ENCODE peak calls at places on chromosomes 12 and 14, in ten cellular contexts. One of them, this sample, is unnamed.

GRCh38 chr12:23753627-23754358 is 195.7 kb downstream of the SOX5 start:
- DNase-seq in A549: no peak
- DNase-seq in HepG2: no peak
- DNase-seq in ovary: no peak
- DNase-seq in breast epithelium: no peak
- DNase-seq in erythroblast: no peak
- DNase-seq in K562: no peak
- DNase-seq in stomach: no peak
- DNase-seq in adrenal gland: no peak
- DNase-seq in right lobe of liver: no peak
- DNase-seq in this sample: no peak

GRCh38 chr12:108614639-108615038 is 16.8 kb upstream of the TMEM119 start:
- DNase-seq in A549: no peak
- DNase-seq in HepG2: no peak
- DNase-seq in ovary: no peak
- DNase-seq in breast epithelium: no peak
- DNase-seq in erythroblast: no peak
- DNase-seq in K562: no peak
- DNase-seq in stomach: no peak
- DNase-seq in adrenal gland: no peak
- DNase-seq in right lobe of liver: no peak
- DNase-seq in this sample: no peak

GRCh38 chr12:104359216-104359615 is 55.7 kb downstream of the EID3 start:
- DNase-seq in A549: peak; percentile 37
- DNase-seq in HepG2: no peak
- DNase-seq in ovary: no peak
- DNase-seq in breast epithelium: no peak
- DNase-seq in erythroblast: no peak
- DNase-seq in K562: no peak
- DNase-seq in stomach: no peak
- DNase-seq in adrenal gland: no peak
- DNase-seq in right lobe of liver: no peak
- DNase-seq in this sample: no peak

GRCh38 chr14:92121207-92121669 is 268 bp downstream of the NDUFB1 start:
- DNase-seq in A549: peak; percentile 31
- DNase-seq in HepG2: peak; percentile 4
- DNase-seq in ovary: peak; percentile 45
- DNase-seq in breast epithelium: no peak
- DNase-seq in erythroblast: peak; percentile 60
- DNase-seq in K562: no peak
- DNase-seq in stomach: peak; percentile 39
- DNase-seq in adrenal gland: peak; percentile 54
- DNase-seq in right lobe of liver: peak; percentile 72
- DNase-seq in this sample: peak; percentile 40

GRCh38 chr14:55353686-55354467 is 57.8 kb downstream of the ATG14 start:
- DNase-seq in A549: no peak
- DNase-seq in HepG2: no peak
- DNase-seq in ovary: no peak
- DNase-seq in breast epithelium: no peak
- DNase-seq in erythroblast: no peak
- DNase-seq in K562: no peak
- DNase-seq in stomach: no peak
- DNase-seq in adrenal gland: no peak
- DNase-seq in right lobe of liver: no peak
- DNase-seq in this sample: no peak

GRCh38 chr12:41882144-41882805 is 262.4 kb downstream of the GXYLT1 start:
- DNase-seq in A549: no peak
- DNase-seq in HepG2: no peak
- DNase-seq in ovary: no peak
- DNase-seq in breast epithelium: no peak
- DNase-seq in erythroblast: no peak
- DNase-seq in K562: no peak
- DNase-seq in stomach: no peak
- DNase-seq in adrenal gland: no peak
- DNase-seq in right lobe of liver: no peak
- DNase-seq in this sample: no peak

GRCh38 chr12:63919758-63920157 is 75.3 kb downstream of the SRGAP1 start:
- DNase-seq in A549: no peak
- DNase-seq in HepG2: no peak
- DNase-seq in ovary: no peak
- DNase-seq in breast epithelium: no peak
- DNase-seq in erythroblast: no peak
- DNase-seq in K562: no peak
- DNase-seq in stomach: no peak
- DNase-seq in adrenal gland: no peak
- DNase-seq in right lobe of liver: no peak
- DNase-seq in this sample: no peak

GRCh38 chr12:98453070-98453469 is 62.3 kb upstream of the TMPO start:
- DNase-seq in A549: no peak
- DNase-seq in HepG2: no peak
- DNase-seq in ovary: no peak
- DNase-seq in breast epithelium: no peak
- DNase-seq in erythroblast: no peak
- DNase-seq in K562: no peak
- DNase-seq in stomach: no peak
- DNase-seq in adrenal gland: no peak
- DNase-seq in right lobe of liver: no peak
- DNase-seq in this sample: no peak

GRCh38 chr14:49868720-49869114 is 16.1 kb upstream of the NEMF start:
- DNase-seq in A549: no peak
- DNase-seq in HepG2: no peak
- DNase-seq in ovary: no peak
- DNase-seq in breast epithelium: no peak
- DNase-seq in erythroblast: no peak
- DNase-seq in K562: no peak
- DNase-seq in stomach: no peak
- DNase-seq in adrenal gland: no peak
- DNase-seq in right lobe of liver: no peak
- DNase-seq in this sample: no peak

GRCh38 chr14:49865431-49865859 is 12.9 kb upstream of the NEMF start:
- DNase-seq in A549: peak; percentile 75
- DNase-seq in HepG2: peak; percentile 48
- DNase-seq in ovary: peak; percentile 78
- DNase-seq in breast epithelium: peak; percentile 71
- DNase-seq in erythroblast: peak; percentile 78
- DNase-seq in K562: peak; percentile 13
- DNase-seq in stomach: peak; percentile 86
- DNase-seq in adrenal gland: peak; percentile 71
- DNase-seq in right lobe of liver: peak; percentile 78
- DNase-seq in this sample: no peak

GRCh38 chr14:49863483-49864262 is 11.1 kb upstream of the NEMF start:
- DNase-seq in A549: no peak
- DNase-seq in HepG2: no peak
- DNase-seq in ovary: peak; percentile 38
- DNase-seq in breast epithelium: no peak
- DNase-seq in erythroblast: peak; percentile 84
- DNase-seq in K562: peak; percentile 49
- DNase-seq in stomach: no peak
- DNase-seq in adrenal gland: peak; percentile 31
- DNase-seq in right lobe of liver: no peak
- DNase-seq in this sample: no peak

GRCh38 chr14:49870908-49871307 is 18.3 kb upstream of the NEMF start:
- DNase-seq in A549: no peak
- DNase-seq in HepG2: no peak
- DNase-seq in ovary: no peak
- DNase-seq in breast epithelium: no peak
- DNase-seq in erythroblast: no peak
- DNase-seq in K562: no peak
- DNase-seq in stomach: no peak
- DNase-seq in adrenal gland: no peak
- DNase-seq in right lobe of liver: no peak
- DNase-seq in this sample: no peak

DNA sequence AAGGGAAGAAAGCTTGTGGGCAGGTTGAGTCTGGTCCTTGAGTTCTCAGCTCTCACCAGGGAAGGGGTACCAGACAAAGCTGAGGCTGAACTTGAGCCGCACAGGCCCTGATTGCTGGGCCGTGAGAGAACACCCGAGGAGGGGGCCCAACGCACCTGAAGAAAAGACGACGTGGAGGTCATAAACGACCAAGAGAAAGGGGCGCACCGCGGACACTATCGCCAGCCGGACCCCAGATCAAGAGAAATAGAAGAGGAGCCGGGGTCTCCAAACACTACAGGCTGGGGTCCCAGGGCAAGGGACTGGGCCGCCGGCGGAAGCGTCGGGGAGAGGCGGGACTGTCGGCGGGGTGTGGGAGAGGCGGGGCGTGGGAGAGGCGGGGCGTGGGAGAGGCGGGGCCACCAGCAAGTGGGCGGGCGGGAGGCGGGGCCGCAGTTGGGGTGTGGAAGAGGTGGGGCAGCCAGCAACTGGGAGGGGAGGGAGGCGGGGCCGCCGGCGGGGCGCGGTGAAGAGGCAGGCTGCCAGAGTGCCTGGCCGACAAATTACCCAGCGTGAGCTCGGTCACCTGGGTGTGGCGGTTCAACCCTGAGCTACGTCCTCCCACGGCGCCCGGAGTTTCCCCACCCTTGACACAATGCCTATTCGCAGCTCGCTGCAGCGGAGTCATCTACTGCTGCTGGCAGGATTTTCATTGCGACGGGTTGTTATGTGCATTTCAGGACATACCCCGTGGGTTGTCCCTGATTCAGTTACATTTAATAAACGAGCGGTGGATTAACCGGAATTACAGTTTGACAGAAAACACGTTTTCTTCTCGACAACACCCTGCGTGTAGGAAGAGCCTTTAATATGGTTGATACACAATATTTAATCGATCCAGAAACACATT is 15.5 kb upstream of the NEMF start:
- DNase-seq in A549: peak; percentile 98
- DNase-seq in HepG2: peak; percentile 82
- DNase-seq in ovary: peak; percentile 96
- DNase-seq in breast epithelium: peak; percentile 93
- DNase-seq in erythroblast: peak; percentile 98
- DNase-seq in K562: peak; percentile 90
- DNase-seq in stomach: peak; percentile 98
- DNase-seq in adrenal gland: peak; percentile 97
- DNase-seq in right lobe of liver: peak; percentile 99
- DNase-seq in this sample: peak; percentile 47
- TF ChIP-seq POLR2A in A549: peak; percentile 67
- TF ChIP-seq POLR2A in HepG2: peak; percentile 55
- TF ChIP-seq POLR2A in ovary: peak; percentile 68
- TF ChIP-seq POLR2A in breast epithelium: peak; percentile 65
- TF ChIP-seq POLR2A in erythroblast: peak; percentile 71
- TF ChIP-seq POLR2A in K562: peak; percentile 70
- TF ChIP-seq POLR2A in stomach: no peak
- TF ChIP-seq POLR2A in adrenal gland: peak; percentile 61
- TF ChIP-seq POLR2A in right lobe of liver: peak; percentile 93
- TF ChIP-seq POLR2A in this sample: no peak

GRCh38 chr14:95784137-95784536 is 70.2 kb upstream of the TCL1A start:
- DNase-seq in A549: no peak
- DNase-seq in HepG2: peak; percentile 16
- DNase-seq in ovary: no peak
- DNase-seq in breast epithelium: no peak
- DNase-seq in erythroblast: peak; percentile 12
- DNase-seq in K562: no peak
- DNase-seq in stomach: no peak
- DNase-seq in adrenal gland: peak; percentile 30
- DNase-seq in right lobe of liver: no peak
- DNase-seq in this sample: peak; percentile 19

GRCh38 chr14:95787941-95788340 is 74.0 kb upstream of the TCL1A start:
- DNase-seq in A549: no peak
- DNase-seq in HepG2: no peak
- DNase-seq in ovary: no peak
- DNase-seq in breast epithelium: no peak
- DNase-seq in erythroblast: no peak
- DNase-seq in K562: no peak
- DNase-seq in stomach: no peak
- DNase-seq in adrenal gland: no peak
- DNase-seq in right lobe of liver: no peak
- DNase-seq in this sample: no peak

DNA sequence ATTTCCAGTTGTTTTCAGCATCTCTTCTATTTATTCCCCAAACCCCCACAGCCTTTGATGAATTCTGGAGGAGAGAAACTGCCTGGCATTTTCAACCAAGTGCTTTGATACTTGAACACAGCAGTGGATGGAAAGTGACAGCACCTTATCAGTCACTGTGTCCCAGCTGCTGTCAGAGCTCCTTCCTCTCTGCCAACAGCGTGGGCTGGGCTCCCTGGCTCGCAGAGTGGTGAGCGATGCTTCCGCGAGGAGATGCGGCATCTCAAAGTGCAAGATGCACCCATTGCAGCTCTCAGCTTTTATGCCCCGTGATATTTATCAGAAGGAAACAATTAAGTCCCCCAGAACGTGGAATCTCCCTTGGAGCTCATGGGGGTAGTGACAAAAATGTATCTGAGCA is 72.6 kb upstream of the TCL1A start:
- DNase-seq in A549: no peak
- DNase-seq in HepG2: no peak
- DNase-seq in ovary: no peak
- DNase-seq in breast epithelium: no peak
- DNase-seq in erythroblast: no peak
- DNase-seq in K562: no peak
- DNase-seq in stomach: no peak
- DNase-seq in adrenal gland: no peak
- DNase-seq in right lobe of liver: no peak
- DNase-seq in this sample: no peak
- TF ChIP-seq POLR2A in A549: no peak
- TF ChIP-seq POLR2A in HepG2: no peak
- TF ChIP-seq POLR2A in ovary: no peak
- TF ChIP-seq POLR2A in breast epithelium: no peak
- TF ChIP-seq POLR2A in erythroblast: no peak
- TF ChIP-seq POLR2A in K562: no peak
- TF ChIP-seq POLR2A in stomach: no peak
- TF ChIP-seq POLR2A in adrenal gland: no peak
- TF ChIP-seq POLR2A in right lobe of liver: no peak
- TF ChIP-seq POLR2A in this sample: no peak

DNA sequence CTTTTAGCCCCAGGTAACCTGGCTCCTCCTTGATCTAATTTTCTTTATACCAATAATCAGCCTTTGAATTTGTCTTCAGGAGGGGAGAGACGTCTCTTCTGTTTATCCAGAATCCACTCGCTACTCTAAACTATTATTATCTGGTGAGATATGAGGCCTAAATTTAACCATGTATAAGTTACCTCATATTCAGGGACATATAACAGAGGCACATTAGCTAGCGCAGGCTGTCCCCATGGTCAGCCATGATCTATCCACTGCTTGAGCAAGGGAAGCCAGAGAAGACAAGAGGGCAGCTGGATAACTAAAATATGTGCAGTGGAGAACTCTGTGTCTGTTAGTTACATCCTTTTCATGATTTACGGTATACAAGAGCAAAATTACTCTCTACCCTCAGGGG is 481.0 kb downstream of the RAD51B start:
- DNase-seq in A549: no peak
- DNase-seq in HepG2: no peak
- DNase-seq in ovary: no peak
- DNase-seq in breast epithelium: no peak
- DNase-seq in erythroblast: no peak
- DNase-seq in K562: no peak
- DNase-seq in stomach: no peak
- DNase-seq in adrenal gland: no peak
- DNase-seq in right lobe of liver: no peak
- DNase-seq in this sample: no peak
- TF ChIP-seq POLR2A in A549: no peak
- TF ChIP-seq POLR2A in HepG2: no peak
- TF ChIP-seq POLR2A in ovary: no peak
- TF ChIP-seq POLR2A in breast epithelium: no peak
- TF ChIP-seq POLR2A in erythroblast: no peak
- TF ChIP-seq POLR2A in K562: no peak
- TF ChIP-seq POLR2A in stomach: no peak
- TF ChIP-seq POLR2A in adrenal gland: no peak
- TF ChIP-seq POLR2A in right lobe of liver: no peak
- TF ChIP-seq POLR2A in this sample: no peak

GRCh38 chr12:52245259-52245961 is 12.4 kb downstream of the KRT7 start:
- DNase-seq in A549: peak; percentile 77
- DNase-seq in HepG2: no peak
- DNase-seq in ovary: no peak
- DNase-seq in breast epithelium: peak; percentile 73
- DNase-seq in erythroblast: no peak
- DNase-seq in K562: no peak
- DNase-seq in stomach: no peak
- DNase-seq in adrenal gland: no peak
- DNase-seq in right lobe of liver: no peak
- DNase-seq in this sample: no peak

GRCh38 chr12:52244615-52244994 is 11.6 kb downstream of the KRT7 start:
- DNase-seq in A549: peak; percentile 62
- DNase-seq in HepG2: no peak
- DNase-seq in ovary: no peak
- DNase-seq in breast epithelium: no peak
- DNase-seq in erythroblast: no peak
- DNase-seq in K562: no peak
- DNase-seq in stomach: no peak
- DNase-seq in adrenal gland: no peak
- DNase-seq in right lobe of liver: no peak
- DNase-seq in this sample: no peak

GRCh38 chr12:52243264-52243773 is 10.3 kb downstream of the KRT7 start:
- DNase-seq in A549: peak; percentile 61
- DNase-seq in HepG2: no peak
- DNase-seq in ovary: no peak
- DNase-seq in breast epithelium: peak; percentile 81
- DNase-seq in erythroblast: no peak
- DNase-seq in K562: no peak
- DNase-seq in stomach: no peak
- DNase-seq in adrenal gland: no peak
- DNase-seq in right lobe of liver: no peak
- DNase-seq in this sample: no peak

GRCh38 chr12:52242442-52243263 is 9.6 kb downstream of the KRT7 start:
- DNase-seq in A549: peak; percentile 46
- DNase-seq in HepG2: no peak
- DNase-seq in ovary: no peak
- DNase-seq in breast epithelium: no peak
- DNase-seq in erythroblast: no peak
- DNase-seq in K562: no peak
- DNase-seq in stomach: no peak
- DNase-seq in adrenal gland: no peak
- DNase-seq in right lobe of liver: no peak
- DNase-seq in this sample: no peak

DNA sequence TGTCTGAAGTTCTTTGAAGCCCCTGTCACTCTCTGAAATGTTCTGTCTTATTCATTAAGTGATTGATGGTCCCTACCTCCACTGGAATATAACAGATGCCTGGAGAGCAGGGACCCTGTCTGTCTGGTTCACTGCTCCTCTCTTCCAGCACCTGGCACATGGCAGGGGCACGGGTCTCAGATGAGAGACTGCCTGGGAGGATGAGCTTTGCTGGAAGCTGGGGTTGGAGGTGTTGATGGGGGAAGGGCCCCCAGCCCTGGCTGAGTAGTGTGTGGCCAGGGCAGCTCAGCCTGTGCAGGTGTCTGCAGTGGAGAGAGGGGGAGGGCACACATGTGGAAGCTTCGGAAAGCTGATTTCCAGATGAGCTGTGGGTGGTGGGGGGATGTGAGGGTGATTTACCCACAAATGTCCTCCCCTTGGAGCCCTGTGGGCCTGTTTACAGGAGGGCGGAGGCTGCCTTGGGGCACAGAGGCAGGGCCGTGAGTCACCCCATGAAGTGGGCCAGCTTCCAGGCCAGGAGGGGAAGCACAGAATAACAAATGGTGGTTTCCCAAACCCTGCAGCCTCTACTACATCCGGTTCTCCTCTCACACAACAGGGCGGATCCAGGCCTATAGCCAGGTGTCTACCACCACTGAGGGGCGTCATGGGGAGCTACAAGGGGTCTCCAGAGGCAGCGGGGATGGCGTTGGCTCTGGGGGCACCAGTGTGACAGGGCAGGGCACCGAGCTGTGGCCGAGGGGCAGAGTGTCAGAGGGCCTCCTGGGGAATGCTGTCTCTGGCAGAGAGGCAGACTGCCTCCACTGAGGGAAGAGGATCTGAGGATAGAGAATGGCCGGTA is 11.0 kb downstream of the KRT7 start:
- DNase-seq in A549: peak; percentile 92
- DNase-seq in HepG2: peak; percentile 13
- DNase-seq in ovary: peak; percentile 62
- DNase-seq in breast epithelium: peak; percentile 91
- DNase-seq in erythroblast: no peak
- DNase-seq in K562: no peak
- DNase-seq in stomach: peak; percentile 85
- DNase-seq in adrenal gland: peak; percentile 94
- DNase-seq in right lobe of liver: no peak
- DNase-seq in this sample: peak; percentile 99
- TF ChIP-seq POLR2A in A549: no peak
- TF ChIP-seq POLR2A in HepG2: no peak
- TF ChIP-seq POLR2A in ovary: no peak
- TF ChIP-seq POLR2A in breast epithelium: no peak
- TF ChIP-seq POLR2A in erythroblast: no peak
- TF ChIP-seq POLR2A in K562: no peak
- TF ChIP-seq POLR2A in stomach: no peak
- TF ChIP-seq POLR2A in adrenal gland: no peak
- TF ChIP-seq POLR2A in right lobe of liver: no peak
- TF ChIP-seq POLR2A in this sample: no peak

This sample was measured in H54.